ENCODE peak calls at places on chromosomes 6 and 20, in eight cellular contexts. F is GM12865, W is heart left ventricle, X is BJ, E is fibroblast of the aortic adventitia, I is right atrium auricular region, O is left lung, Q is lower leg skin. T is an unnamed sample.

GRCh38 chr6:56087421-56087820 is 160.0 kb downstream of the COL21A1 start:
- DNase-seq in F (no peak), W (no peak), X (no peak), E (peak), I (no peak), O (no peak), Q (no peak), T (no peak)

GRCh38 chr6:40477246-40478126 is 109.7 kb downstream of the LRFN2 start:
- DNase-seq in F (peak), W (no peak), X (no peak), E (no peak), I (no peak), O (no peak), Q (no peak), T (no peak)

GRCh38 chr6:139644821-139645220 is 270.4 kb upstream of the CITED2 start:
- DNase-seq in F (no peak), W (no peak), X (peak), E (peak), I (no peak), O (no peak), Q (no peak), T (peak)

GRCh38 chr6:110529907-110530306 is 53.5 kb upstream of the SLC22A16 start:
- DNase-seq in F (no peak), W (no peak), X (no peak), E (peak), I (no peak), O (no peak), Q (no peak), T (no peak)

GRCh38 chr6:83578057-83578456 is 65.7 kb downstream of the PRSS35 start:
- DNase-seq in F (no peak), W (no peak), X (no peak), E (no peak), I (no peak), O (no peak), Q (no peak), T (no peak)

GRCh38 chr6:69096681-69097080 is 461.6 kb downstream of the ADGRB3 start:
- DNase-seq in F (no peak), W (no peak), X (no peak), E (no peak), I (no peak), O (no peak), Q (no peak), T (peak)

GRCh38 chr6:125528614-125529013 is 220.8 kb upstream of the HEY2 start:
- DNase-seq in F (no peak), W (no peak), X (no peak), E (no peak), I (no peak), O (peak), Q (no peak), T (no peak)

GRCh38 chr6:150142657-150143501 is at the start of gene PPP1R14C:
- DNase-seq in F (no peak), W (peak), X (no peak), E (no peak), I (no peak), O (peak), Q (no peak), T (no peak)

GRCh38 chr6:156564128-156564806 is 212.9 kb upstream of the ARID1B start:
- DNase-seq in F (peak), W (peak), X (no peak), E (peak), I (peak), O (peak), Q (peak), T (no peak)

GRCh38 chr6:33949877-33950831 is 146.4 kb upstream of the MLN start:
- DNase-seq in F (no peak), W (no peak), X (no peak), E (no peak), I (no peak), O (no peak), Q (no peak), T (no peak)

GRCh38 chr6:24125980-24126379 is at the start of gene NRSN1:
- DNase-seq in F (no peak), W (no peak), X (no peak), E (no peak), I (no peak), O (no peak), Q (no peak), T (no peak)

GRCh38 chr6:108755257-108756240 is 92.7 kb upstream of the ARMC2 start:
- DNase-seq in F (peak), W (no peak), X (no peak), E (peak), I (no peak), O (no peak), Q (peak), T (no peak)

GRCh38 chr6:110378552-110378951 is 20.4 kb upstream of the METTL24 start:
- DNase-seq in F (no peak), W (no peak), X (no peak), E (no peak), I (no peak), O (peak), Q (no peak), T (no peak)

GRCh38 chr20:4813839-4814695 is 92.4 kb downstream of the PRND start:
- DNase-seq in F (peak), W (no peak), X (no peak), E (no peak), I (no peak), O (no peak), Q (no peak), T (no peak)

GRCh38 chr20:58611236-58612020 is 39.7 kb upstream of the STX16 start:
- DNase-seq in F (no peak), W (peak), X (no peak), E (no peak), I (no peak), O (no peak), Q (no peak), T (no peak)

GRCh38 chr6:80969439-80969838 is 783.0 kb downstream of the TENT5A start:
- DNase-seq in F (no peak), W (no peak), X (no peak), E (no peak), I (no peak), O (no peak), Q (no peak), T (no peak)

GRCh38 chr6:38169826-38170526 is 350.4 kb downstream of the ZFAND3 start:
- DNase-seq in F (no peak), W (peak), X (no peak), E (no peak), I (no peak), O (no peak), Q (no peak), T (no peak)

GRCh38 chr20:49534314-49534713 is 33.6 kb downstream of the PTGIS start:
- DNase-seq in F (peak), W (no peak), X (no peak), E (peak), I (no peak), O (no peak), Q (no peak), T (no peak)

GRCh38 chr6:85460951-85461805 is 11.3 kb downstream of the NT5E start:
- DNase-seq in F (peak), W (no peak), X (no peak), E (peak), I (no peak), O (no peak), Q (no peak), T (no peak)

GRCh38 chr20:57672164-57672563 is 37.7 kb downstream of the PMEPA1 start:
- DNase-seq in F (no peak), W (no peak), X (no peak), E (peak), I (peak), O (peak), Q (peak), T (no peak)

GRCh38 chr6:32868257-32868788 is 14.3 kb downstream of the PSMB9 start:
- DNase-seq in F (peak), W (peak), X (no peak), E (peak), I (peak), O (no peak), Q (peak), T (no peak)

GRCh38 chr6:17768881-17769280 is 62.2 kb upstream of the NUP153 start:
- DNase-seq in F (no peak), W (no peak), X (no peak), E (no peak), I (no peak), O (no peak), Q (no peak), T (no peak)

GRCh38 chr6:30686908-30687658 is 638 bp upstream of the PPP1R18 start:
- DNase-seq in F (peak), W (peak), X (peak), E (peak), I (peak), O (peak), Q (peak), T (peak)
- TF ChIP-seq CTCF in F (no peak), W (no peak), X (no peak), E (no peak), I (no peak), O (no peak), Q (no peak), T (no peak)

DNA sequence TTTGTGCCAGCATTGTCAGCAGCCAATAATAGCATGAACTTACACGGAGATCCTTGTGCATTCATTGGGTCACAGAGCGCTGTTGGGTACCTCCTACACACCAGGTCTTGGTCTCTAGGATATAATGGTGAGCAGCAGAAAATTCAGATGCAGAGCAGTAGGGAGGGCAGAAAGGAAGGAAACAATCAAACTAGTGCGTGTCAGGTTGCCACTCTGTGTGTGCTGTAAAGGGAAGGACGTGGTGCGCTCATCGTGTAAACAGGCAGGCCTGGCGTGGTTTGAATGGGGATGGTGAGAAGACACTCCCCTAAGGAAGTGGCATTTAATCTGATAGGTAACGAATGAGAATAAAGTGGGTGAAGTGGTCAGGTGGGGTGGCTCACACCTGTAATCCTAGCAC is 336.4 kb downstream of the CDH26 start:
- DNase-seq in F (no peak), W (no peak), X (no peak), E (no peak), I (no peak), O (no peak), Q (peak), T (no peak)
- H3K4me3 ChIP-seq in F (no peak), W (no peak), X (no peak), E (no peak), I (no peak), O (no peak), Q (no peak), T (no peak)

GRCh38 chr20:24835195-24835594 is 113.9 kb upstream of the CST7 start:
- DNase-seq in F (no peak), W (no peak), X (no peak), E (no peak), I (no peak), O (no peak), Q (peak), T (no peak)

GRCh38 chr20:24833592-24833991 is 115.5 kb upstream of the CST7 start:
- DNase-seq in F (no peak), W (no peak), X (no peak), E (no peak), I (no peak), O (no peak), Q (no peak), T (no peak)

GRCh38 chr20:24832518-24832917 is 116.6 kb upstream of the CST7 start:
- DNase-seq in F (no peak), W (no peak), X (no peak), E (no peak), I (peak), O (no peak), Q (no peak), T (no peak)

GRCh38 chr20:24836041-24836533 is 113.0 kb upstream of the CST7 start:
- DNase-seq in F (no peak), W (no peak), X (no peak), E (no peak), I (no peak), O (no peak), Q (peak), T (no peak)

GRCh38 chr20:24834310-24834709 is 114.8 kb upstream of the CST7 start:
- DNase-seq in F (peak), W (no peak), X (no peak), E (no peak), I (no peak), O (no peak), Q (no peak), T (no peak)
- TF ChIP-seq CTCF in F (no peak), W (no peak), X (no peak), E (no peak), I (no peak), O (no peak), Q (no peak), T (no peak)

GRCh38 chr6:1622851-1623768 is 13.4 kb downstream of the FOXC1 start:
- DNase-seq in F (no peak), W (no peak), X (no peak), E (peak), I (no peak), O (no peak), Q (no peak), T (no peak)
- H3K4me3 ChIP-seq in F (no peak), W (no peak), X (no peak), E (peak), I (no peak), O (no peak), Q (no peak), T (no peak)

DNA sequence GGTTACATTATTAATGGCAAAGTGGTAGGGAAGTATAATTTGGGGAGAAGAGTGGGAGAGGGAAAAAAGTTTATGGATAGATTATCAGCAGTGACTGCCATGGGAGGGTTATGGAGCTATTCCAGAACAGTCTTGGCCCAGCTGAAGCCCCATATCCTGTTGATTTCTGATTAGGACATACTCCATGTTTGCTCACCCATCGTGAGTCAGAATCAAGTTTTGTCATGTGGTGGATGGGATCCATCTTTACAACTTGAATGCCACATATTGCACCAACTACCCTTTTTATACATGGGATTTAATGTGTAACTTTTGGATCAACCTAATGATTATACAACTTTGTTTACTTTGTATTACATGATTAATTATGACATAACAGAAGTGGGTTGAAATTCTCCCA is 217.0 kb downstream of the HAO1 start:
- DNase-seq in F (no peak), W (no peak), X (no peak), E (peak), I (no peak), O (no peak), Q (no peak), T (no peak)
- TF ChIP-seq CTCF in F (no peak), W (no peak), X (no peak), E (no peak), I (no peak), O (no peak), Q (no peak), T (no peak)

GRCh38 chr6:122081921-122082320 is 317.5 kb upstream of the HSF2 start:
- DNase-seq in F (no peak), W (no peak), X (no peak), E (no peak), I (no peak), O (no peak), Q (no peak), T (no peak)
- H3K4me3 ChIP-seq in F (no peak), W (no peak), X (no peak), E (no peak), I (no peak), O (no peak), Q (no peak), T (no peak)

T was measured in AG04449.